ENCODE peak calls at places on chromosomes 5 and 9, in five cellular contexts. Y is omental fat pad, G is AG08396, O is iris pigment epithelial cell, T is NCI-H460. V is an unnamed sample.
A peak's percentile ranks its signal among the peaks of the same experiment; 100 is the strongest.

GRCh38 chr5:14946813-14947640 is 75.4 kb upstream of the ANKH start:
- DNase-seq in O (no peak), T (peak; percentile 49), Y (no peak), G (no peak), V (peak; percentile 60)

GRCh38 chr9:135525241-135526088 is 4.2 kb downstream of the LCN1 start:
- DNase-seq in T (no peak), O (no peak), Y (no peak), G (no peak), V (no peak)

GRCh38 chr5:132497488-132497997 is 7.0 kb upstream of the IRF1 start:
- DNase-seq in T (no peak), Y (no peak), O (peak; percentile 90), G (peak; percentile 93), V (peak; percentile 97)

GRCh38 chr9:113875917-113876805 is at the start of gene ZNF618:
- DNase-seq in G (peak; percentile 80), T (peak; percentile 21), O (peak; percentile 30), Y (no peak), V (no peak)

GRCh38 chr9:114869845-114870244 is 60.5 kb downstream of the TNFSF8 start:
- DNase-seq in T (no peak), O (no peak), G (no peak), Y (no peak), V (peak; percentile 47)

GRCh38 chr9:27292646-27293045 is 4.3 kb downstream of the EQTN start:
- DNase-seq in Y (no peak), O (peak; percentile 30), T (no peak), G (no peak), V (no peak)

GRCh38 chr5:157994906-157995519 is 136.1 kb upstream of the CLINT1 start:
- DNase-seq in T (peak; percentile 78), Y (peak; percentile 43), G (peak; percentile 66), O (peak; percentile 64), V (peak; percentile 75)

GRCh38 chr5:56706504-56706903 is 108.8 kb upstream of the MAP3K1 start:
- DNase-seq in G (no peak), Y (no peak), O (no peak), T (no peak), V (no peak)

GRCh38 chr5:180460834-180461233 is 33.3 kb upstream of the CNOT6 start:
- DNase-seq in O (no peak), Y (no peak), G (no peak), T (no peak), V (no peak)

GRCh38 chr9:4987996-4988421 is 2.9 kb downstream of the JAK2 start:
- DNase-seq in T (peak; percentile 37), G (peak; percentile 43), Y (no peak), O (peak; percentile 68), V (peak; percentile 44)

GRCh38 chr9:96874947-96875459 is 20.7 kb upstream of the ZNF782 start:
- DNase-seq in O (peak; percentile 81), Y (no peak), G (no peak), T (no peak), V (peak; percentile 19)

GRCh38 chr9:70352802-70353201 is 61.7 kb downstream of the KLF9 start:
- DNase-seq in O (no peak), Y (no peak), T (peak; percentile 4), G (no peak), V (peak; percentile 13)

GRCh38 chr5:95924720-95925119 is 36.9 kb downstream of the ELL2 start:
- DNase-seq in O (peak; percentile 88), T (peak; percentile 56), G (no peak), Y (no peak), V (peak; percentile 23)

GRCh38 chr5:168299372-168299771 is 7.9 kb downstream of the WWC1 start:
- DNase-seq in G (no peak), T (no peak), O (no peak), Y (no peak), V (no peak)

GRCh38 chr5:115571441-115571878 is 26.9 kb upstream of the FEM1C start:
- DNase-seq in Y (no peak), T (no peak), G (no peak), O (no peak), V (no peak)

GRCh38 chr5:53123702-53124101 is 14.1 kb upstream of the MOCS2 start:
- DNase-seq in T (no peak), O (no peak), G (no peak), Y (no peak), V (no peak)

GRCh38 chr9:112384690-112385089 is 4.8 kb downstream of the HSDL2 start:
- DNase-seq in Y (no peak), O (peak; percentile 17), G (no peak), T (no peak), V (no peak)

GRCh38 chr9:126661122-126661520 is 47.4 kb downstream of the LMX1B start:
- DNase-seq in O (no peak), T (no peak), G (no peak), Y (no peak), V (no peak)

GRCh38 chr9:92527291-92527828 is 8.4 kb downstream of the ECM2 start:
- DNase-seq in G (no peak), Y (no peak), O (no peak), T (no peak), V (no peak)